ENCODE peak calls at places on chromosomes 5 and 9, in four cellular contexts. Q is IMR-90, K is PC-3, D is spleen. T is an unnamed sample.

GRCh38 chr5:37757980-37758582 is 81.8 kb downstream of the GDNF start:
- DNase-seq in Q (no peak), K (peak; percentile 54), D (no peak), T (no peak)

GRCh38 chr5:135245521-135246499 is 153.2 kb downstream of the MACROH2A1 start:
- DNase-seq in Q (peak; percentile 73), K (peak; percentile 74), D (no peak), T (no peak)

GRCh38 chr5:176552332-176552731 is 3.2 kb downstream of the CDHR2 start:
- DNase-seq in Q (no peak), K (no peak), D (no peak), T (no peak)

GRCh38 chr5:34045996-34046395 is 3.0 kb upstream of the C1QTNF3 start:
- DNase-seq in Q (peak; percentile 82), K (peak; percentile 87), D (no peak), T (peak; percentile 23)

GRCh38 chr5:62538017-62538942 is 40.3 kb upstream of the LRRC70 start:
- DNase-seq in Q (peak; percentile 94), K (peak; percentile 72), D (no peak), T (no peak)

GRCh38 chr5:124337996-124338395 is 408.4 kb downstream of the ZNF608 start:
- DNase-seq in Q (peak; percentile 10), K (no peak), D (no peak), T (no peak)

GRCh38 chr5:42583322-42583721 is 160.1 kb downstream of the GHR start:
- DNase-seq in Q (peak; percentile 38), K (peak; percentile 77), D (no peak), T (no peak)

GRCh38 chr5:176373100-176373818 is 8.0 kb downstream of the ARL10 start:
- DNase-seq in Q (peak; percentile 9), K (no peak), D (no peak), T (no peak)

GRCh38 chr5:123874600-123875201 is 362.7 kb downstream of the CSNK1G3 start:
- DNase-seq in Q (peak; percentile 12), K (no peak), D (no peak), T (no peak)

GRCh38 chr9:99809586-99810357 is 11.9 kb upstream of the NR4A3 start:
- DNase-seq in Q (no peak), K (peak; percentile 6), D (no peak), T (no peak)

GRCh38 chr9:73023025-73023541 is 70.2 kb upstream of the ALDH1A1 start:
- DNase-seq in Q (peak; percentile 63), K (peak; percentile 56), D (no peak), T (no peak)

GRCh38 chr5:72300590-72301339 is 19.3 kb downstream of the MRPS27 start:
- DNase-seq in Q (no peak), K (no peak), D (no peak), T (no peak)

GRCh38 chr9:78296208-78296892 is 575 bp upstream of the PSAT1 start:
- DNase-seq in Q (peak; percentile 54), K (peak; percentile 58), D (peak; percentile 82), T (no peak)

GRCh38 chr9:34380034-34380510 is 3.4 kb upstream of the MYORG start:
- DNase-seq in Q (no peak), K (no peak), D (peak; percentile 86), T (no peak)
- H3K4me3 ChIP-seq in Q (no peak overlapping the region), K (no peak overlapping the region), D (peak overlapping the region; percentile 47), T (no peak overlapping the region)

GRCh38 chr5:140524003-140524402 is 23.5 kb upstream of the EIF4EBP3 start:
- DNase-seq in Q (no peak), K (no peak), D (no peak), T (no peak)
- H3K36me3 ChIP-seq in Q (peaks cover 19% of the 10 kb centered on the region), K (peaks cover 33% of the 10 kb centered on the region), D (peaks cover 3% of the 10 kb centered on the region), T (peaks cover 7% of the 10 kb centered on the region)

DNA sequence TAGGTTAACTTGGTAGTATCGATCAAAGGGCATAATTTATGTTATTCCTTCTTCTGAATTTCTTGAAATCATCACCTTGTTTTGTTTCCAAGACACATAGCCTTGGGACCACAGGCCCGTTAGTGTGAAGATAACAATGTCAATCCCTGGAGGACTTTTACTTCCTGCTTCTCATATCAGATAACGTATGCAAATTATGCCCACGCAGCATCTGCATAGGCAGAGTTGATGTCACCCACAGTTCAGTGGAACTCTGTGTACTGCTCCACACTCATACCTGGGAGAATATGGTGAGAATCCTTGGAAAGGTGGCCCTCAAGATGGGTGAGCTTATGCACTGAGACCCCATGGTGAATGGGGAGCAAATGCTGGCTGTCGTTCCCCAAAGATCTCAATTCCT is 95.0 kb downstream of the CFAP90 start:
- DNase-seq in Q (no peak), K (no peak), D (no peak), T (no peak)
- H3K27me3 ChIP-seq in Q (no peaks in the 10 kb centered on the region), K (peaks cover 74% of the 10 kb centered on the region), D (no peaks in the 10 kb centered on the region), T (no peaks in the 10 kb centered on the region)

GRCh38 chr9:116154976-116155699 is 1.5 kb downstream of the PAPPA start:
- DNase-seq in Q (peak; percentile 82), K (no peak), D (no peak), T (no peak)
- H3K4me3 ChIP-seq in Q (peak overlapping the region; percentile 95), K (no peak overlapping the region), D (peak overlapping the region; percentile 17), T (peak overlapping the region; percentile 62)

DNA sequence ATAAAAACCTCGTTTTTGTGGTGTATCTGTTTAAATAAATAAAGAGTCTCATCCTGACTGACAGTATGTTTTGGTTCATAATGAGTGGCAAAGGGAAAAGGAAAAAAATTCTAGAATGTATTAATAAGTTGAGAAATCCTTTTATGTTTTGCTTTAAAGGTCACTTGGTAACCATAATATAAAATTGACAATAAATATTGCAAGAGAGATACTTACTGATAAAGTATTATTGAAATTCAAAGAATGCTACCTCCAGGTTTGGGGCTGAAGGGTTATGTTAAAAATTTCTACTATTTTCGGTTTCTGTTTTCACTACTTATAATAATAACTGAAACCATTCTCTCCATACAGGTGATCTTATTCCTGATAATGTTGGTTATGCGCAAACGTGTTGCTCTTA is 85.4 kb upstream of the FSD1L start:
- DNase-seq in Q (no peak), K (no peak), D (no peak), T (no peak)
- H3K36me3 ChIP-seq in Q (peaks cover 10% of the 10 kb centered on the region), K (no peaks in the 10 kb centered on the region), D (no peaks in the 10 kb centered on the region), T (peaks cover 2% of the 10 kb centered on the region)

GRCh38 chr9:109325089-109325488 is 4.2 kb upstream of the EPB41L4B start:
- DNase-seq in Q (no peak), K (no peak), D (no peak), T (no peak)
- H3K27me3 ChIP-seq in Q (peaks cover 13% of the 10 kb centered on the region), K (no peaks in the 10 kb centered on the region), D (peaks cover 12% of the 10 kb centered on the region), T (no peaks in the 10 kb centered on the region)

GRCh38 chr5:171451421-171451820 is 32.0 kb downstream of the FGF18 start:
- DNase-seq in Q (no peak), K (no peak), D (no peak), T (no peak)
- H3K4me3 ChIP-seq in Q (no peak overlapping the region), K (no peak overlapping the region), D (peak overlapping the region; percentile 35), T (no peak overlapping the region)

T was measured in BJ.